ENCODE peak calls at places on chromosomes 4 and X, in five cellular contexts. M is astrocyte of the cerebellum, N is NCI-H1092, U is stomach, V is fibroblast of mammary gland. L is an unnamed sample.
A peak's percentile ranks its signal among the peaks of the same experiment; 100 is the strongest.

GRCh38 chr4:187929024-187929423 is 66.5 kb upstream of the ZFP42 start:
- DNase-seq in M (no peak), N (peak; percentile 3), U (no peak), V (no peak), L (no peak)

GRCh38 chr4:3826247-3827172 is 60.3 kb downstream of the ADRA2C start:
- DNase-seq in M (no peak), N (no peak), U (no peak), V (no peak), L (no peak)

GRCh38 chrX:13028871-13029336 is 15.5 kb downstream of the FAM9C start:
- DNase-seq in M (no peak), N (no peak), U (no peak), V (no peak), L (no peak)

GRCh38 chrX:134868766-134869495 is 121.9 kb upstream of the SMIM10 start:
- DNase-seq in M (peak; percentile 41), N (no peak), U (no peak), V (peak; percentile 97), L (no peak)

GRCh38 chr4:77021614-77022089 is 54.1 kb downstream of the CCNI start:
- DNase-seq in M (no peak), N (no peak), U (peak; percentile 34), V (peak; percentile 69), L (peak; percentile 39)

GRCh38 chr4:153974452-153974851 is 185.6 kb upstream of the SFRP2 start:
- DNase-seq in M (no peak), N (no peak), U (no peak), V (no peak), L (no peak)

GRCh38 chr4:129455462-129455861 is 359.5 kb downstream of the C4orf33 start:
- DNase-seq in M (no peak), N (peak; percentile 82), U (no peak), V (no peak), L (no peak)

GRCh38 chr4:73817341-73817740 is 19.1 kb upstream of the CXCL6 start:
- DNase-seq in M (no peak), N (no peak), U (no peak), V (no peak), L (no peak)

GRCh38 chrX:2484232-2484631 is 16.5 kb downstream of the DHRSX start:
- DNase-seq in M (no peak), N (no peak), U (no peak), V (peak; percentile 27), L (no peak)

GRCh38 chrX:24574743-24575142 is 72.4 kb downstream of the PCYT1B start:
- DNase-seq in M (no peak), N (no peak), U (no peak), V (no peak), L (no peak)

GRCh38 chr4:119081542-119081859 is 54.1 kb upstream of the MYOZ2 start:
- DNase-seq in M (no peak), N (no peak), U (no peak), V (no peak), L (no peak)

GRCh38 chr4:138090918-138091659 is 151.1 kb downstream of the SLC7A11 start:
- DNase-seq in M (no peak), N (no peak), U (no peak), V (no peak), L (no peak)

GRCh38 chrX:85223359-85223758 is 20.2 kb downstream of the SATL1 start:
- DNase-seq in M (no peak), N (no peak), U (no peak), V (no peak), L (no peak)

GRCh38 chrX:103845165-103845653 is 13.2 kb upstream of the RAB9B start:
- DNase-seq in M (peak; percentile 72), N (peak; percentile 21), U (peak; percentile 67), V (peak; percentile 76), L (peak; percentile 52)

GRCh38 chrX:148577711-148578110 is 77.3 kb downstream of the AFF2 start:
- DNase-seq in M (no peak), N (no peak), U (no peak), V (no peak), L (no peak)

GRCh38 chrX:96182366-96182765 is 502.3 kb upstream of the DIAPH2 start:
- DNase-seq in M (no peak), N (no peak), U (no peak), V (peak; percentile 24), L (no peak)

GRCh38 chr4:88341227-88342192 is 37.1 kb upstream of the HERC6 start:
- DNase-seq in M (peak; percentile 44), N (no peak), U (no peak), V (peak; percentile 97), L (peak; percentile 44)

GRCh38 chr4:1047106-1047975 is 35.9 kb downstream of the FGFRL1 start:
- DNase-seq in M (no peak), N (no peak), U (peak; percentile 85), V (no peak), L (peak; percentile 84)

GRCh38 chr4:40395908-40396806 is 61.0 kb downstream of the CHRNA9 start:
- DNase-seq in M (peak; percentile 18), N (peak; percentile 87), U (peak; percentile 94), V (peak; percentile 64), L (peak; percentile 98)

GRCh38 chr4:54255881-54256280 is 26.8 kb downstream of the PDGFRA start:
- DNase-seq in M (no peak), N (no peak), U (no peak), V (peak; percentile 83), L (no peak)

GRCh38 chr4:25795566-25796454 is 67.0 kb downstream of the SEL1L3 start:
- DNase-seq in M (peak; percentile 35), N (no peak), U (no peak), V (peak; percentile 60), L (no peak)

GRCh38 chr4:3250438-3250955 is 1.5 kb downstream of the MSANTD1 start:
- DNase-seq in M (no peak), N (no peak), U (no peak), V (no peak), L (peak; percentile 90)

GRCh38 chr4:17063870-17064269 is 165.4 kb upstream of the LDB2 start:
- DNase-seq in M (no peak), N (no peak), U (no peak), V (peak; percentile 75), L (no peak)

GRCh38 chrX:41922694-41923171 is 621 bp downstream of the CASK start:
- DNase-seq in M (no peak), N (peak; percentile 20), U (no peak), V (no peak), L (peak; percentile 18)

GRCh38 chr4:180054291-180054690 is 2188.9 kb upstream of the TENM3 start:
- DNase-seq in M (no peak), N (no peak), U (no peak), V (no peak), L (no peak)

GRCh38 chr4:84738622-84739021 is 155.7 kb downstream of the CDS1 start:
- DNase-seq in M (no peak), N (no peak), U (no peak), V (no peak), L (no peak)

GRCh38 chrX:154013614-154014360 is 5.9 kb downstream of the IRAK1 start:
- DNase-seq in M (no peak), N (no peak), U (peak; percentile 41), V (peak; percentile 38), L (no peak)

GRCh38 chrX:118062817-118063615 is 53.6 kb downstream of the KLHL13 start:
- DNase-seq in M (no peak), N (no peak), U (no peak), V (no peak), L (no peak)

GRCh38 chr4:43394976-43395375 is 502.5 kb downstream of the GRXCR1 start:
- DNase-seq in M (no peak), N (no peak), U (no peak), V (peak; percentile 58), L (no peak)

GRCh38 chr4:150332086-150332485 is 249.9 kb upstream of the MAB21L2 start:
- DNase-seq in M (no peak), N (no peak), U (no peak), V (no peak), L (no peak)

GRCh38 chrX:87578978-87579377 is 61.4 kb downstream of the KLHL4 start:
- DNase-seq in M (no peak), N (no peak), U (no peak), V (peak; percentile 5), L (no peak)

GRCh38 chrX:82087699-82088098 is 885.8 kb downstream of the SH3BGRL start:
- DNase-seq in M (no peak), N (no peak), U (peak; percentile 40), V (no peak), L (peak; percentile 64)

GRCh38 chrX:31232506-31232905 is 160.7 kb upstream of the FTHL17 start:
- DNase-seq in M (no peak), N (no peak), U (no peak), V (no peak), L (no peak)

GRCh38 chr4:4856071-4857000 is 3.1 kb upstream of the MSX1 start:
- DNase-seq in M (no peak), N (no peak), U (no peak), V (no peak), L (no peak)

GRCh38 chr4:149296084-149296483 is 519.6 kb downstream of the IQCM start:
- DNase-seq in M (no peak), N (no peak), U (no peak), V (no peak), L (no peak)